ENCODE peak calls at places on chromosomes 13 and 19, in five cellular contexts. A is left ventricle myocardium superior, Z is amygdala, U is GM18507, G is T-helper 9 cell. R is an unnamed sample.

GRCh38 chr13:113796948-113797676 is 38.1 kb downstream of the TMEM255B start:
- DNase-seq in Z (no peak), G (no peak), U (no peak), A (peak), R (no peak)

GRCh38 chr13:73138276-73138950 is 79.6 kb downstream of the KLF5 start:
- DNase-seq in U (no peak), A (no peak), Z (no peak), G (no peak), R (no peak)

GRCh38 chr13:50386527-50387123 is 371.4 kb downstream of the KCNRG start:
- DNase-seq in U (no peak), Z (no peak), G (no peak), A (peak), R (no peak)

GRCh38 chr13:64993514-64994164 is 2236.5 kb downstream of the PCDH9 start:
- DNase-seq in A (no peak), U (no peak), Z (no peak), G (no peak), R (no peak)

GRCh38 chr13:69565334-69565733 is 542.3 kb upstream of the ATXN8OS start:
- DNase-seq in G (no peak), U (no peak), A (no peak), Z (no peak), R (no peak)

GRCh38 chr13:32471187-32471922 is 43.4 kb upstream of the N4BP2L1 start:
- DNase-seq in Z (no peak), A (peak), U (no peak), G (no peak), R (no peak)

GRCh38 chr13:36601186-36601585 is 72.6 kb upstream of the SERTM1 start:
- DNase-seq in U (no peak), Z (no peak), G (no peak), A (no peak), R (no peak)

GRCh38 chr19:38434549-38435051 is 1.1 kb downstream of the RYR1 start:
- DNase-seq in A (peak), G (no peak), U (no peak), Z (no peak), R (no peak)

GRCh38 chr13:63449549-63449948 is 2033.9 kb upstream of the PCDH20 start:
- DNase-seq in Z (no peak), A (no peak), U (no peak), G (no peak), R (no peak)

GRCh38 chr13:47908200-47908902 is 92.7 kb downstream of the SUCLA2 start:
- DNase-seq in U (no peak), G (no peak), A (no peak), Z (no peak), R (no peak)

GRCh38 chr19:6233051-6233826 is 46.5 kb downstream of the MLLT1 start:
- DNase-seq in G (no peak), U (no peak), Z (no peak), A (peak), R (no peak)

GRCh38 chr13:111566567-111566966 is 246.1 kb downstream of the TEX29 start:
- DNase-seq in A (no peak), U (no peak), Z (no peak), G (no peak), R (no peak)

GRCh38 chr13:25329706-25330105 is 28.3 kb downstream of the NUP58 start:
- DNase-seq in Z (no peak), A (no peak), U (no peak), G (no peak), R (no peak)

GRCh38 chr19:16032509-16033135 is 43.7 kb upstream of the TPM4 start:
- DNase-seq in G (no peak), U (no peak), A (no peak), Z (no peak), R (no peak)

GRCh38 chr13:72507394-72508199 is 219.8 kb downstream of the MZT1 start:
- DNase-seq in A (no peak), G (no peak), U (no peak), Z (no peak), R (no peak)

GRCh38 chr19:18194554-18195238 is 1.7 kb downstream of the MPV17L2 start:
- DNase-seq in A (peak), Z (no peak), G (no peak), U (no peak), R (no peak)

GRCh38 chr19:35253316-35254286 is 4.8 kb downstream of the LSR start:
- DNase-seq in G (no peak), A (no peak), U (no peak), Z (no peak), R (no peak)

GRCh38 chr19:17052439-17052838 is 22.8 kb downstream of the HAUS8 start:
- DNase-seq in U (no peak), A (no peak), G (no peak), Z (no peak), R (peak)

GRCh38 chr19:30161770-30162169 is 210.4 kb upstream of the ZNF536 start:
- DNase-seq in Z (no peak), A (no peak), G (no peak), U (no peak), R (no peak)

R was measured in T follicular helper cell.